ENCODE peak calls at places on chromosomes 12 and 14, in four cellular contexts. W is esophagus muscularis mucosa, Y is stomach, R is heart left ventricle. K is an unnamed sample.

GRCh38 chr12:57223191-57224165 is 6.0 kb upstream of the SHMT2 start:
- DNase-seq in W (no peak), Y (no peak), R (no peak), K (no peak)

GRCh38 chr12:95205685-95206084 is 11.6 kb downstream of the FGD6 start:
- DNase-seq in W (no peak), Y (no peak), R (no peak), K (peak)

GRCh38 chr12:100185361-100185894 is 15.2 kb upstream of the ACTR6 start:
- DNase-seq in W (peak), Y (no peak), R (no peak), K (no peak)

GRCh38 chr12:80213246-80213645 is 113.9 kb downstream of the OTOGL start:
- DNase-seq in W (no peak), Y (no peak), R (no peak), K (no peak)

GRCh38 chr12:90152897-90153624 is 444.4 kb upstream of the ATP2B1 start:
- DNase-seq in W (no peak), Y (no peak), R (no peak), K (no peak)

GRCh38 chr12:32217354-32218310 is 111.0 kb downstream of the BICD1 start:
- DNase-seq in W (no peak), Y (no peak), R (no peak), K (peak)

GRCh38 chr12:7152818-7153217 is 22.6 kb downstream of the CLSTN3 start:
- DNase-seq in W (no peak), Y (no peak), R (no peak), K (no peak)

GRCh38 chr14:49677643-49678042 is 10.4 kb downstream of the POLE2 start:
- DNase-seq in W (no peak), Y (no peak), R (no peak), K (no peak)

GRCh38 chr14:34933301-34933700 is 49.5 kb upstream of the SRP54 start:
- DNase-seq in W (no peak), Y (no peak), R (no peak), K (no peak)

GRCh38 chr12:30286345-30286926 is 409.2 kb downstream of the IPO8 start:
- DNase-seq in W (no peak), Y (no peak), R (no peak), K (no peak)

GRCh38 chr12:66964629-66965028 is 285.8 kb upstream of the GRIP1 start:
- DNase-seq in W (no peak), Y (no peak), R (no peak), K (no peak)

GRCh38 chr14:93317836-93318807 is 14.7 kb downstream of the BTBD7 start:
- DNase-seq in W (no peak), Y (no peak), R (no peak), K (no peak)

GRCh38 chr14:34051966-34052657 is 101.2 kb upstream of the EGLN3 start:
- DNase-seq in W (peak), Y (no peak), R (no peak), K (no peak)

GRCh38 chr12:6685814-6686213 is 3.4 kb downstream of the ZNF384 start:
- DNase-seq in W (no peak), Y (no peak), R (no peak), K (no peak)

GRCh38 chr14:105091335-105092123 is 26.3 kb upstream of the GPR132 start:
- DNase-seq in W (no peak), Y (peak), R (peak), K (peak)

GRCh38 chr12:15662983-15663659 is 126.1 kb downstream of the EPS8 start:
- DNase-seq in W (no peak), Y (no peak), R (no peak), K (no peak)

GRCh38 chr14:105076805-105077648 is 11.8 kb upstream of the GPR132 start:
- DNase-seq in W (no peak), Y (no peak), R (no peak), K (no peak)

GRCh38 chr12:23503544-23503943 is 445.9 kb downstream of the SOX5 start:
- DNase-seq in W (no peak), Y (no peak), R (no peak), K (no peak)

GRCh38 chr12:27284021-27284420 is 39.9 kb downstream of the STK38L start:
- DNase-seq in W (no peak), Y (no peak), R (no peak), K (no peak)

GRCh38 chr14:52550661-52551060 is 1.6 kb downstream of the TXNDC16 start:
- DNase-seq in W (no peak), Y (no peak), R (no peak), K (no peak)

GRCh38 chr14:102200690-102201368 is 61.1 kb downstream of the WDR20 start:
- DNase-seq in W (no peak), Y (no peak), R (no peak), K (no peak)

GRCh38 chr12:42741771-42742510 is 152.4 kb upstream of the PRICKLE1 start:
- DNase-seq in W (no peak), Y (no peak), R (no peak), K (no peak)

GRCh38 chr14:63895510-63895909 is 42.7 kb downstream of the SYNE2 start:
- DNase-seq in W (no peak), Y (no peak), R (no peak), K (no peak)

GRCh38 chr14:101112351-101113107 is 209.0 kb upstream of the RTL1 start:
- DNase-seq in W (peak), Y (peak), R (peak), K (peak)

GRCh38 chr12:68896881-68897540 is 36.0 kb downstream of the CPM start:
- DNase-seq in W (no peak), Y (no peak), R (no peak), K (no peak)
- H3K4me3 ChIP-seq in W (no peak), Y (no peak), R (no peak), K (no peak)

GRCh38 chr12:1421091-1421902 is 173.1 kb downstream of the FBXL14 start:
- DNase-seq in W (no peak), Y (no peak), R (no peak), K (no peak)

GRCh38 chr12:1422604-1423315 is 171.6 kb downstream of the FBXL14 start:
- DNase-seq in W (no peak), Y (no peak), R (no peak), K (no peak)

GRCh38 chr12:1424674-1425395 is 169.5 kb downstream of the FBXL14 start:
- DNase-seq in W (no peak), Y (no peak), R (no peak), K (no peak)

GRCh38 chr12:1429980-1430379 is 164.4 kb downstream of the FBXL14 start:
- DNase-seq in W (no peak), Y (no peak), R (no peak), K (no peak)

GRCh38 chr12:1425396-1425729 is 169.0 kb downstream of the FBXL14 start:
- DNase-seq in W (no peak), Y (no peak), R (no peak), K (no peak)
- TF ChIP-seq POLR2A in W (no peak), Y (no peak), R (no peak), K (no peak)

GRCh38 chr12:72271401-72271740 is 799 bp upstream of the TRHDE start:
- DNase-seq in W (no peak), Y (no peak), R (peak), K (no peak)
- H3K4me3 ChIP-seq in W (peak), Y (peak), R (peak), K (peak)

GRCh38 chr12:101407054-101407437 is 526 bp downstream of the ARL1 start:
- DNase-seq in W (no peak), Y (no peak), R (peak), K (no peak)

GRCh38 chr12:101407438-101408345 is at the start of gene ARL1:
- DNase-seq in W (peak), Y (peak), R (peak), K (peak)
- TF ChIP-seq POLR2A in W (no peak), Y (no peak), R (no peak), K (no peak)

DNA sequence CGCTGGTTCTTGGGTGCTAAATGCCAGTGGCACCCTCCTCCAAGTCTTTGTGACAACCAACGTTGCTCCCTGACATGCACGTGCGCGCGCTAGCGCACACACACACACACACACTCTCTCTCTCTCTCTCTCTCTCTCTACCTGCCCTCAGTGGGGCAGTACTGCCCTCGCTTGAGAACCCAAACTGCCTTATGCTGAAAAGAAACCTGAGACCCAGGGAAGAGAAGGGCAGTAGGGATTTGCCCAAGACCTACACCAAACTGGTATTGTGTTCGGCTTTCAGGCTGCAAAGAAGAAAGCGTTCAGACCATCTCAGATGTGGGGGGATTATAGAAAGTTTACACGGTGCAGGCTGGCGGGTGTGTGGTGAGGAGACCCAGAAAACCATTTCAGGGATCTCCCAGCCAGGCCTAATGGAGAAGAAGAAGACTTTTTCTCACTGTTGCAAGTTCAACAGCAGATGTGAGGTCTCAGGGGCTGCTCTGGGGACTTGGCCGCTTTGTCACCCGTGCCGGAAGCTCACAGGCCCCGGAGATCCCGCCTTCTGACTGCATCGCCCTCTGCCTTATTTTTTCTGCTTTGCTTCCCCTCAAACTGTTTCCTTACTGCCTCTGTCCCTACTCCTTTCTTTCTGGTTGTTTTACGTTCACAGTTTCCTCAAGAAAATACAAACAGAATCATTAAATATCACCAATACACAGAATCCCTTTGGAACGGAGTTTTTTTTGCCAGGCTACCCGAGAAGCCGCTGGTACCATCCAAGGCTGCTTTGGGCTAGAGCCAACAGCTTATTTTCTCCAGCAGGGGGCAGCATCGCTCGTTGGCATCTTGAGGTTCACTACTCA is 82.4 kb downstream of the PPM1A start:
- DNase-seq in W (no peak), Y (peak), R (peak), K (peak)
- H3K4me3 ChIP-seq in W (peak), Y (peak), R (peak), K (no peak)

K was measured in lower leg skin.